ENCODE peak calls at places on chromosomes 4 and X, in six cellular contexts. K, R, L, M, Q and C are unnamed samples.
A peak's percentile ranks its signal among the peaks of the same experiment; 100 is the strongest.

GRCh38 chrX:30513284-30513683 is 64.3 kb downstream of the TASL start:
- DNase-seq in L (no peak), Q (peak; percentile 16), M (peak; percentile 22), R (peak; percentile 23), K (peak; percentile 4), C (no peak)

GRCh38 chr4:52566136-52567031 is 92.7 kb downstream of the USP46 start:
- DNase-seq in Q (no peak), M (peak; percentile 27), R (peak; percentile 19), L (no peak), K (no peak), C (no peak)

GRCh38 chrX:15686818-15687685 is 22.4 kb upstream of the CLTRN start:
- DNase-seq in L (no peak), M (peak; percentile 65), Q (peak; percentile 54), K (peak; percentile 63), R (peak; percentile 57), C (peak; percentile 41)

GRCh38 chrX:129706395-129707072 is 32.2 kb upstream of the XPNPEP2 start:
- DNase-seq in R (peak; percentile 5), L (no peak), M (no peak), Q (no peak), K (no peak), C (no peak)

GRCh38 chr4:57131849-57132745 is 21.9 kb upstream of the IGFBP7 start:
- DNase-seq in R (no peak), Q (no peak), K (no peak), L (no peak), M (peak; percentile 15), C (peak; percentile 30)

GRCh38 chr4:151015458-151016344 is 617 bp upstream of the LRBA start:
- DNase-seq in K (peak; percentile 90), M (peak; percentile 48), Q (peak; percentile 70), L (peak; percentile 91), R (peak; percentile 58), C (peak; percentile 78)

GRCh38 chrX:74434336-74434735 is 13.0 kb downstream of the SLC16A2 start:
- DNase-seq in Q (no peak), R (no peak), K (no peak), M (no peak), L (no peak), C (no peak)

GRCh38 chrX:18548996-18549395 is 122.9 kb downstream of the RS1 start:
- DNase-seq in K (no peak), L (no peak), Q (no peak), R (no peak), M (peak; percentile 18), C (no peak)

GRCh38 chr4:73631565-73632226 is 11.5 kb upstream of the RASSF6 start:
- DNase-seq in L (no peak), Q (no peak), R (no peak), M (no peak), K (no peak), C (no peak)

GRCh38 chr4:14961292-14961691 is 41.0 kb upstream of the CPEB2 start:
- DNase-seq in K (no peak), R (no peak), Q (no peak), M (no peak), L (no peak), C (no peak)

GRCh38 chr4:125666635-125667034 is 351.9 kb downstream of the FAT4 start:
- DNase-seq in Q (no peak), L (no peak), K (no peak), R (no peak), M (no peak), C (no peak)

GRCh38 chrX:69067841-69068240 is 97.4 kb downstream of the PJA1 start:
- DNase-seq in R (no peak), Q (no peak), M (no peak), K (no peak), L (no peak), C (no peak)

GRCh38 chr4:103996059-103996458 is 276.3 kb upstream of the TACR3 start:
- DNase-seq in M (no peak), Q (peak; percentile 36), L (no peak), K (no peak), R (peak; percentile 1), C (no peak)

GRCh38 chrX:25968920-25969319 is 169.2 kb upstream of the MAGEB18 start:
- DNase-seq in M (peak; percentile 31), Q (peak; percentile 10), K (no peak), L (no peak), R (peak; percentile 27), C (peak; percentile 52)

GRCh38 chrX:134935286-134935685 is 55.5 kb upstream of the SMIM10 start:
- DNase-seq in R (no peak), Q (no peak), L (no peak), M (no peak), K (no peak), C (no peak)

GRCh38 chrX:68504237-68504636 is 5.4 kb downstream of the YIPF6 start:
- DNase-seq in K (no peak), M (peak; percentile 85), L (no peak), Q (peak; percentile 59), R (peak; percentile 67), C (no peak)

GRCh38 chr4:57426779-57427395 is 316.7 kb upstream of the IGFBP7 start:
- DNase-seq in K (peak; percentile 67), M (peak; percentile 78), R (peak; percentile 71), L (peak; percentile 80), Q (peak; percentile 71), C (peak; percentile 78)

GRCh38 chr4:165398570-165398969 is 19.8 kb downstream of the CPE start:
- DNase-seq in M (peak; percentile 46), L (no peak), Q (peak; percentile 44), R (peak; percentile 42), K (peak; percentile 4), C (no peak)

GRCh38 chr4:186068581-186069402 is at the start of gene TLR3:
- DNase-seq in R (peak; percentile 54), K (peak; percentile 28), M (peak; percentile 53), L (no peak), Q (no peak), C (no peak)

GRCh38 chrX:20459410-20460350 is 193.0 kb upstream of the RPS6KA3 start:
- DNase-seq in K (no peak), L (no peak), Q (no peak), R (no peak), M (no peak), C (no peak)

GRCh38 chr4:150216725-150217124 is 138.5 kb downstream of the DCLK2 start:
- DNase-seq in R (no peak), K (no peak), L (no peak), M (no peak), Q (no peak), C (no peak)

GRCh38 chr4:41057456-41057855 is 156.9 kb downstream of the APBB2 start:
- DNase-seq in K (no peak), L (no peak), M (peak; percentile 57), Q (no peak), R (no peak), C (no peak)

GRCh38 chr4:7324651-7325121 is 110.0 kb downstream of the PSAPL1 start:
- DNase-seq in M (no peak), R (no peak), L (no peak), K (no peak), Q (no peak), C (no peak)

GRCh38 chr4:56215901-56216300 is 171.4 kb downstream of the AASDH start:
- DNase-seq in M (peak; percentile 70), L (no peak), K (no peak), Q (peak; percentile 12), R (peak; percentile 52), C (peak; percentile 7)

GRCh38 chrX:1242901-1243402 is 25.7 kb upstream of the CSF2RA start:
- DNase-seq in L (no peak), R (no peak), M (peak; percentile 11), Q (peak; percentile 59), K (no peak), C (no peak)

GRCh38 chr4:85790582-85790981 is 315.6 kb downstream of the ARHGAP24 start:
- DNase-seq in Q (no peak), L (no peak), R (peak; percentile 52), M (peak; percentile 75), K (no peak), C (no peak)

GRCh38 chrX:317424-318067 is 1.1 kb downstream of the GTPBP6 start:
- DNase-seq in K (no peak), L (no peak), R (no peak), Q (no peak), M (no peak), C (no peak)

GRCh38 chr4:3478446-3479357 is 15.6 kb downstream of the DOK7 start:
- DNase-seq in K (no peak), M (no peak), R (no peak), Q (no peak), L (no peak), C (no peak)

GRCh38 chr4:3481783-3482397 is 18.8 kb downstream of the DOK7 start:
- DNase-seq in R (no peak), M (no peak), L (no peak), K (no peak), Q (no peak), C (no peak)

GRCh38 chr4:3481113-3481531 is 18.0 kb downstream of the DOK7 start:
- DNase-seq in Q (no peak), L (no peak), M (no peak), R (no peak), K (no peak), C (no peak)

GRCh38 chr4:3479358-3480101 is 16.4 kb downstream of the DOK7 start:
- DNase-seq in K (no peak), L (no peak), M (no peak), Q (no peak), R (no peak), C (no peak)

GRCh38 chr4:3480528-3481112 is 17.5 kb downstream of the DOK7 start:
- DNase-seq in Q (peak; percentile 67), M (peak; percentile 76), L (peak; percentile 85), K (peak; percentile 66), R (peak; percentile 76), C (peak; percentile 98)
- TF ChIP-seq CTCF in Q (peak; percentile 67), M (peak; percentile 99), L (peak; percentile 100), K (peak; percentile 90), R (peak; percentile 99), C (peak; percentile 99)

GRCh38 chr4:54539500-54540029 is 118.2 kb upstream of the KIT start:
- DNase-seq in L (peak; percentile 75), M (peak; percentile 37), R (peak; percentile 30), K (no peak), Q (peak; percentile 30), C (peak; percentile 67)
- TF ChIP-seq CTCF in L (peak; percentile 12), M (no peak), R (no peak), K (no peak), Q (no peak), C (no peak)

DNA sequence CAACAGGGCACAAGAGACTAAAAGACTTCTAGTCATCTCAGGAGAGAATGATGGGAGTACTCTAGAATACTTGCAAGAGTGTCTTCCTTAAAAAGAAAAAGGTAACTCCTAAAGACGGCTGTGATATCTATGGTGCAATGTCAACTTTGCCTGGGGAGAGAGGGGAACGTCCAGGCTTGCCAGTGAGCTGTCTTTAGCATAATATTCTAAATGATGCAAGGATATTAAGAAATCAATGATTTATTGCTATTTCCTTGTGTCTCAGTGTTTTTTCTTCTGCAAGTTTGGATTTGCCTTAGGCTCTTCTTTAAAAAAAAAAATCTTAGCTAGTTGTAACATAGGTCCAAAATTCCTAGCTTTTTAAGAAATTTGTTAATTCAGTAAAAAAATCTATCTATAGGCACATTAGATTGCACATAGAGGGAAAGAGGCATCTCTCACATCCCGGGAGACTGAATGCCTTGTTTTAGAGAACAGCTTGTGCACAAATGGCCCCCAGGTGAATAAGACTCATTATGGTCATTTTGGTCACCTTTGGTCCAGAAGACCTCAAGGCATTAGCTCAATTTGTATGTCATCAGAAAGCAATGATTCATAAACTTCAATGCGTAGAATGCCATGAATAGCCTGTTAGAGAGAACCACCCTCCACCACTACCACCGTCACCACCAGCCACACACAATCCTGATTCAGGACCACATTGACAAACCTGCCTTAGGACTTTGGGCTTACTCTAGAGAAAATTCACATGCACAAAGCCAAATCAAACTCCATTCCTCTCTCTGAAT is 104.1 kb downstream of the PALLD start:
- DNase-seq in L (no peak), R (peak; percentile 30), Q (no peak), M (no peak), K (no peak), C (no peak)
- TF ChIP-seq CTCF in L (no peak), R (no peak), Q (no peak), M (no peak), K (no peak), C (no peak)

GRCh38 chr4:1009647-1010521 is 1.5 kb upstream of the FGFRL1 start:
- DNase-seq in R (peak; percentile 51), M (peak; percentile 52), Q (peak; percentile 49), K (peak; percentile 70), L (peak; percentile 89), C (peak; percentile 78)
- TF ChIP-seq CTCF in R (no peak), M (no peak), Q (peak; percentile 43), K (no peak), L (no peak), C (peak; percentile 17)